ENCODE peak calls at places on chromosomes 11 and 22, in eight cellular contexts. M is HCT116, G is lower leg skin, S is coronary artery, H is hepatocyte, R is cardiac fibroblast, C is heart left ventricle, J is Panc1. D is an unnamed sample.

GRCh38 chr11:123304828-123305530 is 109.9 kb upstream of the CLMP start:
- DNase-seq in M (no peak), G (no peak), S (no peak), H (no peak), R (no peak), C (no peak), J (no peak), D (no peak)

GRCh38 chr11:32081129-32081641 is 9.7 kb upstream of the RCN1 start:
- DNase-seq in M (no peak), G (no peak), S (no peak), H (peak; percentile 35), R (peak; percentile 92), C (peak; percentile 23), J (no peak), D (no peak)

GRCh38 chr11:72760543-72761400 is 8.6 kb upstream of the ARAP1 start:
- DNase-seq in M (no peak), G (no peak), S (no peak), H (no peak), R (peak; percentile 85), C (no peak), J (no peak), D (no peak)

GRCh38 chr11:94028436-94028835 is 7.3 kb downstream of the HEPHL1 start:
- DNase-seq in M (no peak), G (no peak), S (no peak), H (peak; percentile 43), R (peak; percentile 82), C (no peak), J (no peak), D (no peak)

GRCh38 chr22:23565942-23566715 is 14.0 kb downstream of the IGLL1 start:
- DNase-seq in M (no peak), G (no peak), S (no peak), H (peak; percentile 69), R (no peak), C (no peak), J (no peak), D (no peak)

GRCh38 chr11:69369210-69369609 is 75.3 kb downstream of the MYEOV start:
- DNase-seq in M (no peak), G (no peak), S (no peak), H (no peak), R (no peak), C (no peak), J (no peak), D (no peak)

GRCh38 chr22:30457964-30458363 is 13.9 kb downstream of the SEC14L3 start:
- DNase-seq in M (no peak), G (no peak), S (no peak), H (no peak), R (peak; percentile 12), C (no peak), J (no peak), D (no peak)

GRCh38 chr11:11349870-11350325 is 3.2 kb downstream of the CSNK2A3 start:
- DNase-seq in M (no peak), G (no peak), S (no peak), H (peak; percentile 52), R (no peak), C (peak; percentile 39), J (no peak), D (no peak)

GRCh38 chr22:36977947-36978660 is 41.1 kb downstream of the TST start:
- DNase-seq in M (peak; percentile 70), G (peak; percentile 98), S (peak; percentile 88), H (peak; percentile 95), R (peak; percentile 85), C (peak; percentile 91), J (peak; percentile 57), D (peak; percentile 61)

GRCh38 chr22:36977401-36977861 is 41.8 kb downstream of the TST start:
- DNase-seq in M (no peak), G (peak; percentile 92), S (no peak), H (peak; percentile 79), R (peak; percentile 25), C (peak; percentile 32), J (peak; percentile 7), D (peak; percentile 66)

GRCh38 chr22:36979511-36979910 is 39.7 kb downstream of the TST start:
- DNase-seq in M (no peak), G (peak; percentile 59), S (no peak), H (no peak), R (no peak), C (no peak), J (no peak), D (no peak)

GRCh38 chr22:36981247-36981775 is 37.9 kb downstream of the TST start:
- DNase-seq in M (no peak), G (peak; percentile 81), S (no peak), H (no peak), R (no peak), C (no peak), J (no peak), D (no peak)

DNA sequence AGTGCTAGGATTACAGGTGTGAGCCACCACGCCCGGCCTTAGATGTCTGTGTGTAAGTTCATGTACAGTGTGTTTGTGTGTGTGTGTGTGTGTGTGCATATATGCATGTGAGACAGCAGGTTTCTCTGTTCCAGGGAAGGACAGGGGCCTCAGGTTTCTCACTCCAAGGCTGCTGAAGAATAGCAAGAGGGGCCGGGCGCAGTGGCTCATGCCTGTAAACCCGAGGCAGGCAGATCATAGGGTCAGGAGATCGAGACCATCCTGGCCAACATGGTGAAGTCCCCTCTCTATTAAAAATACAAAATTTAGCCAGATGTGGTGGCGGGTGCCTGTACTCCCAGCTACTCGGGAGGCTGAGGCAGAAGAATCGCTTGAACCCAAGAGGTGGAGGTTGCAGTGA is 40.2 kb downstream of the TST start:
- DNase-seq in M (no peak), G (peak; percentile 63), S (no peak), H (no peak), R (no peak), C (no peak), J (no peak), D (no peak)
- TF ChIP-seq CTCF in M (no peak), G (no peak), S (no peak), H (no peak), R (no peak), C (no peak), J (no peak), D (no peak)

DNA sequence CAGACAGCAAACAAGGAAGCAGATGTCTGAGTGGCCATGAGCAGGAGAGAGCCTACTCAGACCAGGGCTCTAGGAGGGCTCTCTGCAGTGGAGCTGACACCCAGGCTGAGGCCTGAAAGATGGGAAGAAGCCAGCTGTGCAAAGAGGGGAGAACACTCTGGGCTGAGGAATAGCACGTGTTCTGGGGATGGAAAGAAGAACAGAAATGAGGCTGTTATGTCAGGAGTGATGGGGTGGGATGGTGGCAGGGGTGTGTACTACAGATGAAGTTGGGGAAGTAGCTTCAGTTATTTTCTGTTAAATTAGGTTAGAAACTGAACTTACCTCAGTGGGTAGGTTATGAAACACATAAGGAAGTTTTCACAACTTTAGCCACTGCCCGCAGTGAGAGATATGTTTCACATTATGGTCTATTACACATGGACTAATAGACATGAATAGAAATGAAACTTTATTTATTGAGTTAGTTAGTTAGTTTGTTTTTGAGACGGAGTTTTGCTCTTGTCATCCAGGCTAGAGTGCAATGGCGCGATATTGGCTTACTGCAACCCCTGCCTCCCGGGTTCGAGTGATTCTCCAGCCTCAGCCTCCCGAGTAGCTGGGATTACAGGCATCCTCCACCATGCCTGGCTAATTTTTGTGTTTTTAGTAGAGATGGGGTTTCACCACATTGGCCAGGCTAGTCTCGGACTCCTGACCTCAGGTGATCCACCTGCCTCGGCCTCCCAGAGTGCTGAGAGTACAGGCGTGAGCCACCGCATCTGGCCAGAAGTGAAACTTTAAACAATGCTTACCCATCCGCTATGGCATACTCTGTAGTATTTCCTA is 7.8 kb downstream of the DCPS start:
- DNase-seq in M (no peak), G (no peak), S (no peak), H (no peak), R (no peak), C (no peak), J (no peak), D (no peak)
- H3K4me3 ChIP-seq in M (no peak overlapping the region), G (no peak overlapping the region), S (no peak overlapping the region), H (no peak overlapping the region), R (no peak overlapping the region), C (no peak overlapping the region), J (no peak overlapping the region), D (no peak overlapping the region)

GRCh38 chr11:66264893-66265292 is 3.5 kb upstream of the RAB1B start:
- DNase-seq in M (no peak), G (no peak), S (no peak), H (no peak), R (no peak), C (no peak), J (no peak), D (no peak)
- TF ChIP-seq CTCF in M (no peak), G (no peak), S (no peak), H (peak; percentile 21), R (peak; percentile 46), C (no peak), J (peak; percentile 84), D (peak; percentile 55)

GRCh38 chr11:40293655-40294342 is 1165.7 kb downstream of the LRRC4C start:
- DNase-seq in M (no peak), G (peak; percentile 87), S (peak; percentile 79), H (peak; percentile 88), R (peak; percentile 85), C (peak; percentile 33), J (peak; percentile 55), D (peak; percentile 18)

GRCh38 chr11:40289370-40289769 is 1170.1 kb downstream of the LRRC4C start:
- DNase-seq in M (no peak), G (no peak), S (no peak), H (no peak), R (no peak), C (no peak), J (no peak), D (no peak)

GRCh38 chr11:40292636-40293585 is 1166.5 kb downstream of the LRRC4C start:
- DNase-seq in M (no peak), G (no peak), S (no peak), H (peak; percentile 21), R (no peak), C (no peak), J (no peak), D (no peak)

GRCh38 chr11:40290031-40290650 is 1169.3 kb downstream of the LRRC4C start:
- DNase-seq in M (no peak), G (no peak), S (no peak), H (no peak), R (peak; percentile 12), C (no peak), J (no peak), D (no peak)

DNA sequence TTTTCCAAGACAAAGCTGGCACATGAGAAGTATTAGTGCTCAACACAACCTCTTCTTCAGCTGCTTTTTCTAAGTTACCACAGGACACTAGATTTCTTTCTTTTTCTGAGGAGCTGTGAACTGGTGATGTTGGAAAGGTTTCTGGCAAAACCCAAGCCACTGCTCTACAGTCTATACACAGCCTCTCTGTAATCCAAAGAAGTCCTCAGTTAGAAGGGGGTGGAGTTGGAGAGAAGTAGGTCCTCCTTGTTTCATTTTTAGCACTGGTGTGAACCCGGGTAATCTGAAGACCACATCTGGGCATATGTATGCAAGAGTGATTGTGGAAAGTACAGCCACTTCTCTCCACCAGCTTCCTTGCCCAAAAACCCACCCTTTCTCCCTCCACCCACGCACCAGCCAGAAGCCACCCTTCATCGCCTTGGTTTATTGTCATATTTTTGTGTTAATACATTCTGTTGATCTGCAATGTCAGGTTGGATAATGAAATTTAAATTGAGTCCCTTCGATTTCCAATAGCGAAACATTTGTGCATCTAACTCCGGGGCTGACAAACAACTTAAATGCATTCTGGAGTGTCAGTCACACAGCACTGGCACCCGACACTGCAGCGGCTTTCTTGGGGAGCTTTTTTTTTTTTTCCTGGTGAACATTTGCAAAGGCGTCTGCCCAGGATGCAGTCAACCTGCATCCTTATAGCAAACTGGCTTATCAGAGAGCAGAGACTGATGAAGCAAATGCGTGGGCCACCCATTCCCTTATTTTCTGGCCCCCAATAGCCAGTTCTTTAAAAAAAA is 1168.0 kb downstream of the LRRC4C start:
- DNase-seq in M (no peak), G (no peak), S (no peak), H (no peak), R (no peak), C (no peak), J (no peak), D (no peak)
- H3K4me3 ChIP-seq in M (no peak overlapping the region), G (no peak overlapping the region), S (peak overlapping the region; percentile 68), H (peak overlapping the region; percentile 36), R (no peak overlapping the region), C (peak overlapping the region; percentile 59), J (no peak overlapping the region), D (no peak overlapping the region)

GRCh38 chr11:67541198-67541597 is 18.0 kb upstream of the CABP2 start:
- DNase-seq in M (no peak), G (no peak), S (no peak), H (no peak), R (no peak), C (no peak), J (no peak), D (no peak)
- TF ChIP-seq CTCF in M (no peak), G (no peak), S (no peak), H (no peak), R (no peak), C (no peak), J (no peak), D (no peak)

D was measured in GM12864.